ENCODE peak calls at places on chromosomes 6 and 20, in eight cellular contexts. G, X, B, Z, V, A, E and T are unnamed samples. For H3K4me1, the result is how much of the 10 kb centered on the place peaks cover.

GRCh38 chr6:131823276-131823902 is 15.6 kb downstream of the ENPP1 start:
- DNase-seq in B (no peak), Z (no peak), G (no peak), E (no peak), A (no peak), V (no peak), X (no peak), T (no peak)

GRCh38 chr20:25706793-25707192 is 10.1 kb upstream of the ZNF337 start:
- DNase-seq in G (no peak), Z (no peak), A (no peak), X (no peak), B (no peak), E (no peak), V (no peak), T (no peak)

GRCh38 chr20:59771506-59772372 is 161.7 kb downstream of the SYCP2 start:
- DNase-seq in V (no peak), G (no peak), Z (no peak), A (no peak), E (no peak), B (no peak), X (peak), T (no peak)

GRCh38 chr6:134419717-134420116 is 101.8 kb upstream of the SGK1 start:
- DNase-seq in X (no peak), Z (no peak), G (no peak), V (no peak), B (no peak), E (no peak), A (no peak), T (no peak)

GRCh38 chr6:142258305-142258704 is 43.5 kb upstream of the ADGRG6 start:
- DNase-seq in X (no peak), V (no peak), B (no peak), A (no peak), Z (no peak), E (no peak), G (no peak), T (no peak)

GRCh38 chr6:158761746-158762145 is 57.4 kb downstream of the EZR start:
- DNase-seq in B (no peak), Z (no peak), V (no peak), A (no peak), G (no peak), E (no peak), X (no peak), T (no peak)

GRCh38 chr6:142367501-142368018 is 65.8 kb downstream of the ADGRG6 start:
- DNase-seq in A (no peak), X (no peak), B (no peak), V (no peak), G (no peak), E (no peak), Z (no peak), T (no peak)

GRCh38 chr6:12410946-12411345 is 120.8 kb downstream of the EDN1 start:
- DNase-seq in V (no peak), B (no peak), A (no peak), G (no peak), E (no peak), X (no peak), Z (no peak), T (no peak)

GRCh38 chr6:69820438-69820837 is 23.6 kb upstream of the LMBRD1 start:
- DNase-seq in E (no peak), Z (no peak), X (no peak), V (no peak), G (no peak), A (no peak), B (no peak), T (no peak)

GRCh38 chr6:69820018-69820417 is 23.2 kb upstream of the LMBRD1 start:
- DNase-seq in V (no peak), Z (no peak), E (no peak), B (no peak), G (no peak), A (no peak), X (no peak), T (no peak)

GRCh38 chr6:69817358-69817757 is 20.5 kb upstream of the LMBRD1 start:
- DNase-seq in G (no peak), V (no peak), A (no peak), X (no peak), Z (no peak), B (no peak), E (no peak), T (no peak)

GRCh38 chr6:69818223-69818930 is 21.6 kb upstream of the LMBRD1 start:
- DNase-seq in X (no peak), A (no peak), Z (no peak), V (no peak), B (no peak), G (no peak), E (no peak), T (no peak)

DNA sequence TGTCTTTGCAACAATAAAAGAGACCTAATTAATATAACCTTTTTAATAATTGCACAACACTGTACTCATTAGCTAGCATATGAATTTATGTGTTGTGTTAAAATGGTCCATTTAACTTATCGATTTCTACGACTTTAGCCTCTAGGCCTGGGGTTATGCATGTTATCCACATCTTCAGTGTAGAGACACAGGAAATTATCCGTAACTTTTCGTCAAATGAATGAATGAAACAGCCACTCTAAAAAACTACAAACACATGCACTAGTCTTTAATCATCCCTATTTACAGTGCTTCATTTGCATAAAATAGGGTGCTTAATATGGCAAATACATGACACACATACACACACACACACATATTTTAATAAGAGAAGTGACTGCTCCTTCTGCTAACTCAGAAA is 22.3 kb upstream of the LMBRD1 start:
- DNase-seq in X (no peak), Z (no peak), B (no peak), A (no peak), G (no peak), V (no peak), E (no peak), T (no peak)
- H3K27ac ChIP-seq in X (no peak), Z (no peak), B (no peak), A (no peak), G (no peak), V (no peak), E (no peak), T (no peak)

DNA sequence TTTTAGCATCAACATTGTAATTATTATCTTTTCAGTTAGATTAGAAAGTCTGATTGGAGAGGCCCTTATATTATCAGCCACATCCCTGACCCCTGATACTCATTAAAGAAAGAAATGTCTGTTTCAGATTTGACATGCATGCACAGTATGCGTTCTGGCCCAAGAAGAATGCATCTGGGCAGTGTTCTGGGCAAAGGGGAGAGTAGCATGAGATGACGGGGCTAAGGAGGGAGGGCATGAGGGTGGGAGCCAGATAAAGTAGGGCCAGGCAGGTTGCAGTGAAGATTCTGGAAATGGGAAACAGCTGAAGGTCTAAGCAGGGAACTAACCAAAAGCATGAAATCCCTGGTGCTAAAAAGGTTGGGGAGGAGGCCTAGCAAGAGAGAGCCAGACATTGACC is 7.3 kb downstream of the SAYSD1 start:
- DNase-seq in E (no peak), B (no peak), V (no peak), X (no peak), A (no peak), Z (no peak), G (no peak), T (no peak)
- H3K4me1 ChIP-seq in E (under half), B (under half), V (under half), X (under half), A (under half), Z (under half), G (under half), T (under half)

DNA sequence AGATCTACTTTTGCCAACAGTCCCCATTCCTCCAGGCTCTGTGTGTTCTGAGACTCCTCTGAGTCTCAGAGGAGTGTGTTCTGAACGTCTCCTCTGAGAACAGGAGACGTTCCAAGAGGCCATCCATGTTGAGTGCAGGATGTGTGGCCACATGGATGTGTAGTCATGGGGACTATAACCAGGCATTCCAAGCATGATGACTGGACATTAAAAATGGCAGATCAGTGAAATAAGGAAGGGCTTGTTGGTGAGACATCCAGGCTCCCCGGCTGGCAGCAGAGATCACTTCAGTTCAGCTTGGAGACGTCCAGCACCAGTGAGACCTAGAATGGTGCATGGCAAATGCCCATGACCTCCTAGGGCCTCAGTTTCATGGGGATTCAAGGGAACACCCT is 34.3 kb upstream of the POU5F1 start:
- DNase-seq in A (no peak), E (no peak), X (no peak), Z (no peak), G (no peak), V (no peak), B (no peak), T (no peak)
- H3K27ac ChIP-seq in A (no peak), E (peak), X (peak), Z (no peak), G (peak), V (peak), B (no peak), T (peak)

DNA sequence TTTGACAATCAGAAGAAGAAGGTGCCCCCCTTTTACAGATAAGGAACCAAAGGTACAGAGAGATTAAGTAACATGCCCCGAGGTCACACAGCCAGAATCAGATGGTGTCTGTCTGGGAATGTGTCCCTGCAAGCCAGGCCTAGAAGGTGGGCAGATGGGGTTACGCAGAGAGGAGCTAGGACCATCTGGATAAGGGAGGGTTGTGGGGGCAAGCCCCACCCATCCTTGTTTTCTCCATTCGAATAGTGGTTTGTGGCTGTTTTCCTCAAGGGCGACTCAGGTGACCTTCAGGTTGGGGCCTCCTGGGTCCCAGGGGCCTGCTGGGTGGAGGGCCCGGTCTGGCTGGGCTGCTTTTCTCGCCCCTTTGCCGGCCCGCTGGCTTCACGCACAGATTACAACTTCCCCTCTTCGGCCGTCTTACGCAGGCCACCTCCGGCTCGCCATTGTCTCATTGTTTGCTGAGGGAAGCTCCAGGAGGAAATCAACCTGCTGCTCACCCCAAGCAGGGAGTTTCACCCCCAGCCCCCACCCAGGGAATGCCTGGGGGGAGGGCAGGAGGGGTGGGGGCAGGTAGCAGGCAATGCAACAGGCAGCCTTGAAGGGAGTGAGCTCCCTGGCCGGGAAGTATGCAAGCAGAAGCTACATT is 30.8 kb upstream of the CSNK2A1 start:
- DNase-seq in E (no peak), A (no peak), B (no peak), Z (no peak), V (no peak), X (peak), G (no peak), T (no peak)
- H3K4me1 ChIP-seq in E (under half), A (under half), B (under half), Z (under half), V (under half), X (half or more), G (under half), T (under half)

GRCh38 chr6:42313941-42314570 is 96.4 kb upstream of the MRPS10 start:
- DNase-seq in E (peak), V (no peak), B (no peak), G (no peak), Z (no peak), A (no peak), X (no peak), T (no peak)
- H3K27ac ChIP-seq in E (peak), V (peak), B (no peak), G (peak), Z (no peak), A (peak), X (peak), T (no peak)

DNA sequence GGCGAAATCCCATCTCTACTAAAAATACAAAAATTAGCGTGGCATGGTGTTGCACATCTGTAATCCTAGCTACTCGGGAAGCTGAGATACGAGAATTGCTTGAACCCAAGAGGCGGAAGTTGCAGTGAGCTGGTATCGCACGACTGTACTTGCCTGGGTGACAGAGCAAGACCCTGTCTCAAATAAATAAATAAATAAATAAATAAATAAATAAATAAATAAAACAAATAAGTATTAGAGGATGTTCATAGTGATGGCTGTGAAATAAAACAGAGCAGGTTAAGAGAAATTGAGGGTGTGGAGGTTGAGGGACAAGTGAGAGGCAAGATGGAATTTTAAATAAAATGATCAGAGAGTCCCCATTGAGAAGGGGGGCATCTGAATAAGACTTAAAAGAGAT is 124.7 kb upstream of the DST start:
- DNase-seq in B (no peak), X (no peak), Z (no peak), E (no peak), A (no peak), G (no peak), V (no peak), T (no peak)
- H3K4me1 ChIP-seq in B (under half), X (half or more), Z (half or more), E (under half), A (half or more), G (half or more), V (half or more), T (half or more)

GRCh38 chr20:56431451-56431850 is 19.4 kb downstream of the CASS4 start:
- DNase-seq in V (no peak), X (no peak), A (no peak), G (no peak), B (no peak), E (no peak), Z (no peak), T (no peak)

GRCh38 chr20:56430471-56430870 is 18.4 kb downstream of the CASS4 start:
- DNase-seq in E (no peak), Z (no peak), A (no peak), V (no peak), B (no peak), X (no peak), G (no peak), T (no peak)

GRCh38 chr20:56433880-56434255 is 21.8 kb downstream of the CASS4 start:
- DNase-seq in A (no peak), B (no peak), V (no peak), E (no peak), X (no peak), G (no peak), Z (no peak), T (no peak)

GRCh38 chr20:56430957-56431356 is 18.9 kb downstream of the CASS4 start:
- DNase-seq in X (no peak), G (no peak), B (no peak), V (no peak), E (no peak), A (no peak), Z (no peak), T (no peak)

DNA sequence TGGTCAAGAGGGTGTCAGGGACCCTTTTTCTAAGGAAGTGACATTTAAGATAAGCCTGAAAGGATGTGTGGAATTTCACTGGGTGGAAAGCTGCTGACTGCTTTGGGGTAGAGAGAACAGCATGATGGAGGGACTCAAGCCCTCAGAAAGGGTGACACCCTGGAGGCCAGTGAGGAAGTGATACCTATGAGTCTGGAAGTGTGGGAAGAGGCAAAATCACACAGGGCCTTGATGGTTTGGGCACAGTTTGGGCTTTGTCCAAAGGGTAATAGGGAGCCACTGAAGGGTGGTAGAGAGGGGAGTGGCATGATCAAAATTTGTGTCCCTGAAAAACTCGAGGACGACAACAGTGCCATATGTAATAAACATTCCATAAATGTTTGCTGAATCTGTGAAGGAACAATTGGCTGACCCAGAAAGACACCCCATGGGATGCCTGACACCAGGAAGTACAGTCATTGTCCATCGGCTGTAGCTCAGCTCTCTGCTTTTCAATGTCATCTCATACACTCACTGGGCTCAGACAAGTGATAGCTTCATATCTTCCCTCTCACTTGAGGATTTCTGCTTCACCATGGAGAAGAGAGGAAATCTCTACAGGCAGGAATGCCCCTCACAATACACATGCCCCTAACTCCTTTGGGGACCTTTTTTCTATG is 21.3 kb downstream of the CASS4 start:
- DNase-seq in V (no peak), E (no peak), G (no peak), X (no peak), B (no peak), Z (no peak), A (no peak), T (no peak)
- H3K27ac ChIP-seq in V (no peak), E (no peak), G (no peak), X (peak), B (no peak), Z (no peak), A (no peak), T (no peak)